ENCODE peak calls at places on chromosomes 7 and 10, in five cellular contexts. X is spleen, L is endothelial cell of umbilical vein, A is uterus, O is adrenal gland. P is an unnamed sample. For H3K27me3 and H3K4me1, the result is how much of the 10 kb centered on the place peaks cover.

GRCh38 chr10:114408968-114409444 is 4.7 kb upstream of the AFAP1L2 start:
- DNase-seq in X (no peak), L (no peak), A (no peak), O (no peak), P (no peak)

GRCh38 chr10:116120688-116121087 is 152.3 kb downstream of the GFRA1 start:
- DNase-seq in X (no peak), L (no peak), A (no peak), O (no peak), P (peak)

GRCh38 chr10:9012312-9012711 is 957.8 kb downstream of the GATA3 start:
- DNase-seq in X (no peak), L (peak), A (no peak), O (no peak), P (no peak)

GRCh38 chr7:90596745-90597526 is 815 bp downstream of the CDK14 start:
- DNase-seq in X (no peak), L (peak), A (no peak), O (no peak), P (no peak)

GRCh38 chr10:6226216-6226615 is 23.5 kb downstream of the PFKFB3 start:
- DNase-seq in X (no peak), L (no peak), A (no peak), O (no peak), P (no peak)

GRCh38 chr7:6398943-6399342 is 48.8 kb downstream of the DAGLB start:
- DNase-seq in X (peak), L (no peak), A (no peak), O (peak), P (no peak)

GRCh38 chr7:103660455-103661371 is 214.7 kb upstream of the SLC26A5 start:
- DNase-seq in X (no peak), L (peak), A (no peak), O (no peak), P (no peak)

GRCh38 chr7:117827861-117828260 is 45.4 kb downstream of the CTTNBP2 start:
- DNase-seq in X (no peak), L (peak), A (no peak), O (no peak), P (no peak)

GRCh38 chr10:102113261-102113955 is 6.8 kb downstream of the LDB1 start:
- DNase-seq in X (no peak), L (no peak), A (no peak), O (no peak), P (no peak)

GRCh38 chr7:37160656-37161055 is 288.0 kb downstream of the ELMO1 start:
- DNase-seq in X (no peak), L (no peak), A (no peak), O (no peak), P (no peak)

GRCh38 chr7:120991570-120991969 is 3.1 kb downstream of the CPED1 start:
- DNase-seq in X (no peak), L (no peak), A (no peak), O (no peak), P (no peak)

GRCh38 chr10:119541459-119542356 is 811 bp downstream of the RGS10 start:
- DNase-seq in X (peak), L (no peak), A (peak), O (no peak), P (no peak)

GRCh38 chr7:141585592-141586510 is 34.6 kb downstream of the AGK start:
- DNase-seq in X (no peak), L (no peak), A (no peak), O (no peak), P (no peak)

GRCh38 chr7:124201768-124202349 is 169.0 kb upstream of the TMEM229A start:
- DNase-seq in X (no peak), L (no peak), A (no peak), O (no peak), P (no peak)

GRCh38 chr10:69071610-69072009 is 16.3 kb upstream of the SRGN start:
- DNase-seq in X (no peak), L (peak), A (no peak), O (no peak), P (no peak)

GRCh38 chr7:95493247-95493646 is 7.5 kb downstream of the ASB4 start:
- DNase-seq in X (no peak), L (no peak), A (no peak), O (no peak), P (no peak)

GRCh38 chr10:119859422-119860258 is 13.0 kb downstream of the MCMBP start:
- DNase-seq in X (no peak), L (peak), A (no peak), O (no peak), P (no peak)

GRCh38 chr10:121965996-121966395 is 9.0 kb downstream of the NSMCE4A start:
- DNase-seq in X (no peak), L (no peak), A (no peak), O (no peak), P (no peak)

GRCh38 chr10:129673292-129673691 is 206.3 kb downstream of the MGMT start:
- DNase-seq in X (no peak), L (no peak), A (no peak), O (no peak), P (no peak)

GRCh38 chr7:137454169-137455166 is 110.9 kb upstream of the PTN start:
- DNase-seq in X (no peak), L (peak), A (peak), O (peak), P (no peak)

GRCh38 chr7:157194948-157195347 is 56.2 kb downstream of the UBE3C start:
- DNase-seq in X (no peak), L (no peak), A (no peak), O (no peak), P (no peak)

GRCh38 chr7:67401492-67401891 is 404.9 kb downstream of the TYW1 start:
- DNase-seq in X (peak), L (no peak), A (no peak), O (no peak), P (no peak)

GRCh38 chr7:65371468-65371867 is 2.2 kb upstream of the ZNF92 start:
- DNase-seq in X (no peak), L (no peak), A (no peak), O (peak), P (no peak)

GRCh38 chr7:1301054-1301811 is 68.6 kb downstream of the UNCX start:
- DNase-seq in X (no peak), L (no peak), A (no peak), O (no peak), P (no peak)

GRCh38 chr7:1300206-1300605 is 67.5 kb downstream of the UNCX start:
- DNase-seq in X (no peak), L (no peak), A (no peak), O (no peak), P (no peak)

GRCh38 chr7:1301812-1302310 is 69.2 kb downstream of the UNCX start:
- DNase-seq in X (no peak), L (no peak), A (no peak), O (no peak), P (no peak)

GRCh38 chr7:1298938-1299885 is 66.5 kb downstream of the UNCX start:
- DNase-seq in X (no peak), L (no peak), A (no peak), O (no peak), P (no peak)

DNA sequence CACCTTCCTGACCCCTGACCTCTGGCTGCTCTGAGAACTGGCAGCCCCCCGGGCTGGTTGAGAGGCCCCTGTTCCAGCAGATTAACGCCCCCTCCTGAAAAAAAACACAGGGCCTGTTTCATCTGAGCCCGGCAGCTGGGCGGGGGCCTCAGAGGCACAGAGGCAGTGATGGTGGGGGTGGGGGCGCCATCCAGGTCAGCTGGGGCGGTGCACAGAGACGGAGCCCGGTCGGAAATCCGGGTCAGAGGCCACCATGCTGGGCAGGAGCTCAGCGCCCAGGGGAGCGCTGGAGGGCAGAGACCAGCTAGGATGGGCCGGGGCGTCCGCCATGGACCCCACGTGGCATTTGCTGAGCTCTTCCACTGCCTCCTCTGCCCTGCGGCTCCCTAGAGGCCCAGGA is 68.0 kb downstream of the UNCX start:
- DNase-seq in X (no peak), L (no peak), A (no peak), O (no peak), P (no peak)
- H3K27me3 ChIP-seq in X (half or more), L (under half), A (under half), O (under half), P (under half)

GRCh38 chr7:99679032-99679399 is 780 bp downstream of the CYP3A5 start:
- DNase-seq in X (no peak), L (no peak), A (no peak), O (peak), P (no peak)

GRCh38 chr7:99674995-99675742 is 4.6 kb downstream of the CYP3A5 start:
- DNase-seq in X (no peak), L (no peak), A (no peak), O (no peak), P (no peak)

GRCh38 chr7:99677013-99677412 is 2.8 kb downstream of the CYP3A5 start:
- DNase-seq in X (no peak), L (no peak), A (no peak), O (no peak), P (no peak)

GRCh38 chr7:99677646-99678045 is 2.1 kb downstream of the CYP3A5 start:
- DNase-seq in X (no peak), L (no peak), A (no peak), O (no peak), P (no peak)

DNA sequence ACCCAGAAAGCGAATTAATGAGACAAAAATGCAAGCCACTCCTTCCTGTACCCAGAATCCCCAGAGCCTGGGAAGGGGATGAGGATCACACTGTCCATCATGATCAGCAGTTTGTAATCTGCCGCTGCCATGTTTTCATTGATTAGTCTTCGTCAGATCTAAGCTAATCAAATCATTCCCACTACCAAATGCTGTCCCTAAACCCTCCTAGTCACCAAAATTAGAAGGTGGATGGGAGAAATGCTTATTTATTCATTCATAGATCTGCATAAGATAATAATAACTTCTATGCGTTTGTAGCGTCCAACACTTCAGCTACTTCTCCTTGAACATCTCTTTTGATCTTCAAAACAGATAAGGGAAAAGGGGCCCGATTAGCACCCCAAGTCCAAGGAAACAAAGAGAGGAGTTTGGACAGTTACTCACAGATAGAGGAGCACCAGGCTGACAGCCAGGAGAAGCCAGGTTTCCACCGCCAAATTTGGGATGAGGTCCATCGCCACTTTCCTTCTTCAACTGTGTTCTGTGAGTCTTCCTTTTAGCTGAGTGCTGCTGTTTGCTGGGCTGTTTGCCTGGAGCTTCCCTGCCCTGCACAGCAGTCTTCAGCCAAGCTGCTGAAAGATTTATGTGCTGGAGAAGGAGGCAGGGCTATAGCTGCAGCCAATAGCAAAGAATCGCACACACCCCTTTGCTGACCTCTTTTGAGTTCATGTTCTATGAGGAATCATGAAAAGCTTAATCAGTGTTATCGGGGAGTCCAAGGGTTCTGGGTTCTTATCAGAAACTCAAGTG is at the start of gene CYP3A5:
- DNase-seq in X (no peak), L (no peak), A (peak), O (peak), P (no peak)
- TF ChIP-seq POLR2A in X (no peak), L (no peak), A (no peak), O (peak), P (no peak)

GRCh38 chr10:79140906-79141305 is 72.1 kb downstream of the ZMIZ1 start:
- DNase-seq in X (no peak), L (no peak), A (no peak), O (no peak), P (no peak)
- H3K4me1 ChIP-seq in X (half or more), L (under half), A (under half), O (half or more), P (half or more)

DNA sequence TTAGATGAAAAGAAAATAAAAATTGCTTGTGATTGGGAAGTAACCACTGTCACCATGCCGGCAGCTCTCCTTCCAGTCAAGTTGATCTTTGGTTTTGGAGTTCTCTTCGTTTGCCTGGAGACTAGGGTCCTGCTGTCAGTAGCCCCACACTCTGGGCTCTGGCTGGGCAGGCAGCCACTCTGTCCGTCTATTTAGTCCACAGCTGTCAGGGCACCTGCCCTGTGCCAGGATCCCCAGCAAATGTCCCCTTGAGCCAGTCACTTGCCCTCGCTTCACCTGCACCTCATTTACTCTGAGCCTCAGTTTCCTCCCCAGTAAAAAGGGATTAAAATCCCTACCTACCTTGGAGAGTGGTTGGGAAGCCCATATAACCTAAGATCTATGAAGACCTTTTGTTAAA is 55.5 kb downstream of the PAX2 start:
- DNase-seq in X (no peak), L (no peak), A (no peak), O (no peak), P (no peak)
- H3K27me3 ChIP-seq in X (under half), L (under half), A (under half), O (under half), P (half or more)

GRCh38 chr10:36450385-36450784 is 675.0 kb upstream of the ANKRD30A start:
- DNase-seq in X (no peak), L (peak), A (no peak), O (no peak), P (no peak)
- TF ChIP-seq POLR2A in X (no peak), L (no peak), A (no peak), O (no peak), P (no peak)

DNA sequence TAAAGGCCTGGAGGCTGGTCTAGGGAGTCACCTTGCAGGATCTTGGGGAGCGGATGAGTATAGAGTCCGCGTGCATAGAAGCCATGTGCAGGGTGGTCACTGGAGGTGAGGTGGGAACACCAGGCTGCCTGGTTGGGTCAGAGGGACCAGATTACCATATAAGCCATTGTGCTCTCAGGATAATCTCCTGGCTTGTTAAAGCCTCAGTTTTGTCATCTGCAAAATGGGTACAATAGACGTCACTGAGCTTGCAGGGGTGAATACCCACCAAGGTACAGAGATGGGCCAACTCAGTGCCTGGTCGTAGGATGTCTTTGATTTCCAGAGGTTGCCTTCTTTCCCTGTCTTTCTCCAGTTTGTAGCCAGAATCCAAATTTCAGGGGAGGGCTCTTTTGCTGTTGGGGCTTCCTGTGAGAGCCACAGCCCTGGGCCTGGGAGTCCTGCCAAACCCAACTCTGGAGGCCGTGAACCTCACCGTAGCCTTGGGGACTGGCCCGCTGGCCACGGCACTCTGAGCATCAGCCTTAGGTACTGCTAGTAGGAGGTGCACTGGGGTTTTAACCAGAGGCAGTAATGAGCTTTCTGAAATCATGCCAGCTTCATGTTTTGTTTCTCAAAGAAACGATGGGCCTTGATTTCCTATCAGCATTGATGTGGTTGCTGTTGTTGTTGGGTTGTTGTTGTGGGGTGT is 35.6 kb downstream of the ZMIZ1 start:
- DNase-seq in X (peak), L (peak), A (peak), O (peak), P (no peak)
- H3K4me1 ChIP-seq in X (half or more), L (under half), A (half or more), O (under half), P (half or more)

GRCh38 chr7:155276032-155276799 is 21.5 kb upstream of the INSIG1 start:
- DNase-seq in X (peak), L (no peak), A (no peak), O (no peak), P (no peak)
- H3K27me3 ChIP-seq in X (under half), L (under half), A (under half), O (under half), P (under half)

DNA sequence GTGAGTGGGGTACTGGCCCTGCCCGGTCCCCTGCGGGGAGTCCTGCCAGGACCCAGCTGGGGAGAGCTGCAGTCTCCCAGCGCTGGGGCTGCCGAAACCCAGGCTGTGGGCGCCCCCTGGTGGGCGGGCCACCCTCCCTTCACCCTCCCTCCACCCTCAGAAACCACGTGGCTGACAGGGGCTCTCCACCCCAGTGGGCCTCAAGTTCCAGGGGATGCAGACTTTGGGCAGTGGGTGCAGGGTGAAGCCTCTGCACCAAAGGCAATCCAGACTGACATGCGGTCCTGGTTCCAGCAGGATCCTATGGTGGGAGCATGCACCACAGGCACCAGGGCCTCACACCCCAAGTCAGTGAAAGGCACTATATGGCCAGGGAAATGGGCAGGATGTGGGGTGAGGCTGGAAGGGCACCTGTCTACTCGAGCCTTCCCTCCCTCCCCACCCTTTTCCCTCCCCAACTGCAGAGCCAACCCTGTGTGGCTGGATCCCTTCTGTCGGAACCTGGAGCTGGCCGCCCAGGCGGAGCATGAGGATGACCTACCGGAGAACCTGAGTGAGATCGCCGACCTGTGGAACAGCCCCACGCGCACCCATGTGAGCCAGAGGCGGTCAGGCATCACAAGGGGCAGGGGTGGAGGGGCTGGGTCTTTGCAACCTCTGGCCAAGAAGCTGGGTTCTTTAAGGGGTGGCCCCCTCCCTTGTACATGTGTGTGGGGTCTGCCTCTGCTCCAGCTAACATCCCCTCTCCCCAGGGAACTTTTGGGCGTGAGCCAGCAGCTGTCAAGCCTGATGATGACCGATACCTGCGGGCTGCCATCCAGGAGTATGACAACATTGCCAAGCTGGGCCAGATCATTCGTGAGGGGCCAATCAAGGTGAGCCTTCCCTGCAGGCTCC is 38.8 kb downstream of the PSAP start:
- DNase-seq in X (peak), L (peak), A (peak), O (peak), P (no peak)
- TF ChIP-seq POLR2A in X (no peak), L (no peak), A (no peak), O (no peak), P (no peak)

DNA sequence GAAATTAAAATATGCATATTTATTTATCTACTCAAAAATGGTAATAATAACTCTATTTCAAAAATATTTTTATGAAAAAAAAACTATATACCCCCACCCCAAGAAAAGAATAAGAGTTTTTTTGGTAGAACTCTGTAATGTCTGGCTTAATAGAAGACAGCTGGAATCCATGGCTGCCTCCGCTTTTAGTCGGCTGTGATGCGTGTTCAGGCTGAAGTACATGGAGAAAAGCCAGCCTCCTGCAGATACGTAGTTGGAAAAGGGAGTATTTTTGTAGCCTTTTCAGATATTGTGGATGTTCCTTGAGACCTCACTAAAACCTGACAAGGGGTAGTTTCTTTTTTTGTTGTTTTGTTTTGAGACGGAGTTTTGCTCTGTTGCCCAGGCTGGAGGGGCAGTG is 10.0 kb downstream of the FOXK1 start:
- DNase-seq in X (no peak), L (no peak), A (peak), O (no peak), P (no peak)
- H3K4me1 ChIP-seq in X (half or more), L (under half), A (under half), O (under half), P (half or more)